ENCODE peak calls at places on chromosome 1, in ten cellular contexts. L is tibial nerve, I is A549, M is prostate gland, N is adrenal gland, X is vagina, W is upper lobe of left lung, U is endothelial cell of umbilical vein, B is stomach, G is heart left ventricle. O is an unnamed sample.

GRCh38 chr1:32813941-32814739 is 3.0 kb downstream of the YARS1 start:
- DNase-seq in G (no peak), U (no peak), N (no peak), W (peak; percentile 45), M (no peak), X (no peak), I (no peak), B (no peak), L (no peak), O (no peak)

GRCh38 chr1:227465256-227465655 is 98.1 kb upstream of the ZNF678 start:
- DNase-seq in L (no peak), W (no peak), U (no peak), B (no peak), G (no peak), M (no peak), I (no peak), X (peak; percentile 79), N (no peak), O (no peak)

GRCh38 chr1:234716907-234717375 is 107.0 kb upstream of the IRF2BP2 start:
- DNase-seq in I (no peak), N (no peak), X (no peak), B (no peak), U (no peak), L (no peak), W (peak; percentile 70), G (no peak), M (no peak), O (no peak)

GRCh38 chr1:40344597-40344996 is 27.5 kb upstream of the COL9A2 start:
- DNase-seq in W (peak; percentile 72), X (no peak), M (peak; percentile 14), U (no peak), L (peak; percentile 21), N (no peak), I (no peak), G (peak; percentile 43), B (peak; percentile 44), O (peak; percentile 49)

GRCh38 chr1:234997201-234998173 is 131.2 kb downstream of the TOMM20 start:
- DNase-seq in M (peak; percentile 98), U (peak; percentile 99), G (peak; percentile 99), L (peak; percentile 99), I (peak; percentile 98), X (no peak), B (peak; percentile 95), N (peak; percentile 99), W (peak; percentile 94), O (peak; percentile 98)

GRCh38 chr1:192639607-192640368 is 3.8 kb downstream of the RGS13 start:
- DNase-seq in B (no peak), U (no peak), M (no peak), I (peak; percentile 16), G (no peak), X (no peak), L (no peak), N (no peak), W (no peak), O (no peak)

GRCh38 chr1:9960705-9961562 is 17.7 kb downstream of the NMNAT1 start:
- DNase-seq in M (no peak), L (no peak), W (no peak), G (no peak), U (no peak), B (no peak), X (no peak), N (no peak), I (no peak), O (no peak)

GRCh38 chr1:185499986-185500626 is 183.1 kb upstream of the IVNS1ABP start:
- DNase-seq in G (no peak), I (no peak), M (no peak), W (no peak), L (no peak), B (no peak), X (no peak), N (no peak), U (peak; percentile 67), O (no peak)

DNA sequence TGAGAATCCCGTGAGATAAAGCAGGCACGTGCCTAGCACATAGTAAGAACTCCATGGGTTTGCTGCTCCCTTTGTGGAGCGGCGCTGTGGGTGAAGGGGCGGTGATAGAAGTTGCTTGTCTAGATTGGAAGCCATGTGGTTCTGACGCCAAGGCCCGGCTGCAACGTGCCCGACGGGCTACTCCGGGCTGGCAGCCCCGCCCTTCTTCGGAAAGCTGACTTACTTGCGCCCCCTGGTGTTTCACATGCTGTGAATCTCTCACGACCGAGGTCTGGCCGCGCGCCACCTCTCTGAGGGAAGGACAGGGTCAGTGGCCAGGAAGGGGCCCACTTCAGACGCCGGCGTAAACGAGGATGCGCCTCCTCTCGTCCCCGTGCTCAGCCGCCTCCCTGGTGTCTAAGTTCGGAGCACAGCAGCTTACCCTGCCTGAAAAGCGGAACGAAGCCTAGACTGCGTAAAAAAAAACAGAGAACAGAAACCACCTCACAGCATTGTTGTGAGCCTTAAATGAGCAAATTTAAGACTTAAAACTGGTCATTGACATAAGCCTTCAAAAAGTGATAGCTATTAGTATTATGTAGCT is 42.6 kb upstream of the WNT2B start:
- DNase-seq in U (peak; percentile 97), L (peak; percentile 91), M (peak; percentile 95), G (peak; percentile 98), W (peak; percentile 95), N (peak; percentile 97), X (no peak), I (peak; percentile 43), B (peak; percentile 95), O (peak; percentile 95)
- TF ChIP-seq POLR2A in U (peak; percentile 71), L (no peak), M (no peak), G (peak; percentile 40), W (peak; percentile 39), N (no peak), X (no peak), I (no peak), B (no peak), O (no peak)

GRCh38 chr1:38690790-38691189 is 168.8 kb downstream of the RRAGC start:
- DNase-seq in U (no peak), W (no peak), B (no peak), X (no peak), L (no peak), M (no peak), G (no peak), I (no peak), N (no peak), O (no peak)

GRCh38 chr1:38686306-38687255 is 173.0 kb downstream of the RRAGC start:
- DNase-seq in G (no peak), X (no peak), N (no peak), I (no peak), W (no peak), M (no peak), U (no peak), B (no peak), L (no peak), O (no peak)

GRCh38 chr1:38680801-38681510 is 178.6 kb downstream of the RRAGC start:
- DNase-seq in U (peak; percentile 15), N (peak; percentile 15), M (no peak), W (no peak), X (no peak), B (no peak), I (no peak), L (no peak), G (no peak), O (no peak)

GRCh38 chr1:38685373-38685772 is 174.2 kb downstream of the RRAGC start:
- DNase-seq in W (no peak), U (no peak), M (no peak), B (no peak), X (no peak), N (no peak), I (no peak), G (no peak), L (no peak), O (no peak)
- H3K4me1 ChIP-seq in W (no peaks in the 10 kb centered on the region), U (no peaks in the 10 kb centered on the region), M (no peaks in the 10 kb centered on the region), B (no peaks in the 10 kb centered on the region), X (no peaks in the 10 kb centered on the region), N (no peaks in the 10 kb centered on the region), I (no peaks in the 10 kb centered on the region), G (no peaks in the 10 kb centered on the region), L (no peaks in the 10 kb centered on the region), O (no peaks in the 10 kb centered on the region)

DNA sequence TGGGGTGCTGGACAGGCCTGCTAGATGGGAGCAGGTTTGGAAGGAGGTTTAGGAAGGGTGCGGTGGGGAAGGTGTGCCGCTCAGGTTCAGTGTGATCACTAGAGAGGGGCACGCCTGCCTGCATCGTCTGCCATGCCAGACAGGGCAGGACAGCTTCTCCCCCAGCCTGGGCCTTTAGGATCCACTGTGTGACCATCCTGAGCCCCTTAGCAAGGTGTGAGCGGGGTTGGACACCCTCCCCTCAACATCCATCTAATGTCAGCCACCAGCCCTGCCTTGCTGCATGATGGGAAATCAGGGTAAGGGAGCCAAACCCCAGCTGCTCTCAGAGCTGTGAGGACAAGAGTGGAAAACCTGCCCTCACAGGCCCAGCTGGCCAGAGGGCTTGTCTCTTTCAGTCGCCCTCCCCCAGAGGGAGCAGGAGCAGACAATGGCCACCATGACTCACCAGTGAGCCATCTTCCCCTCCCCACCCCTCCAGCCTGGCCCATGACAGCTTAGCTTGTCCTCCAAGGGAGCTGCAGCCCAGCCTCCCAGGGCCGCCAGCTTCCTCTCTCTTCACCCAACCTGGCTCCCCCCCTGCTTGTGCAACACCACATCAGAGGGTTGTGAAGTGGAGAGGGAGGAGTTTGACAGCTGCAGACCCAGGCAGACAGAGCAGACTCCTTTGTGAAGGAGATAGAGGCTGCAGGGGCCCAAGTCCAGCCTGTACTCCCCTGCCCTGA is 37.0 kb downstream of the NUAK2 start:
- DNase-seq in B (peak; percentile 72), G (peak; percentile 84), M (peak; percentile 84), W (peak; percentile 97), L (peak; percentile 76), U (peak; percentile 95), I (peak; percentile 99), X (no peak), N (peak; percentile 90), O (peak; percentile 92)
- TF ChIP-seq POLR2A in B (no peak), G (no peak), M (no peak), W (peak; percentile 35), L (no peak), U (peak; percentile 33), I (no peak), X (no peak), N (peak; percentile 52), O (no peak)

GRCh38 chr1:88700383-88701013 is 16.4 kb downstream of the PKN2 start:
- DNase-seq in G (no peak), L (no peak), U (no peak), M (no peak), W (no peak), B (no peak), I (no peak), X (no peak), N (no peak), O (no peak)

GRCh38 chr1:88701275-88701674 is 17.2 kb downstream of the PKN2 start:
- DNase-seq in X (no peak), W (no peak), U (peak; percentile 22), N (no peak), L (no peak), B (no peak), G (no peak), M (no peak), I (no peak), O (no peak)

GRCh38 chr1:88697503-88697902 is 13.4 kb downstream of the PKN2 start:
- DNase-seq in W (no peak), I (no peak), U (no peak), B (no peak), G (no peak), L (no peak), M (no peak), X (no peak), N (no peak), O (no peak)

GRCh38 chr1:88698140-88698539 is 14.1 kb downstream of the PKN2 start:
- DNase-seq in L (no peak), M (no peak), B (no peak), G (no peak), U (peak; percentile 57), N (no peak), X (no peak), I (no peak), W (no peak), O (no peak)

DNA sequence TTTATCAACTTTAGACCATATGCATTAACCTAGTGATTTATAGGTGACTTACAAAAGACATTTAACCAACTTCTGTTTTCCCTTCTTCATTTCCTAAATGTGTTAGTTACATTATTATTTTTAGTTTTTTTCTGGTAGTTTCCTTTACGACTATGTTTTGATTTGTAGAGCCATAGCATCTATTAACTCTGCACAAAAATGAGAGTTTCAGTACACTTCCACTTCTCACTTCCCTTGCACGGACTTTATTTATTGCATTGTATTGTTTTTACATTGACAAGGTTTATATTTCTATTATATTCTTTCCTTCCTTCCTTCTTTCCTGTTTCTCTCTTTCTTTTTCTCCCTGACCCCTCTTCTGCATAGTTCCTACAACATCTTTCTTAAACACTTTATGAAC is 14.7 kb downstream of the PKN2 start:
- DNase-seq in X (no peak), I (no peak), U (peak; percentile 22), M (no peak), L (no peak), G (no peak), W (no peak), B (no peak), N (no peak), O (no peak)
- H3K4me1 ChIP-seq in X (peaks cover 44% of the 10 kb centered on the region), I (peaks cover 53% of the 10 kb centered on the region), U (peaks cover 38% of the 10 kb centered on the region), M (no peaks in the 10 kb centered on the region), L (no peaks in the 10 kb centered on the region), G (peaks cover 21% of the 10 kb centered on the region), W (peaks cover 38% of the 10 kb centered on the region), B (peaks cover 61% of the 10 kb centered on the region), N (peaks cover 33% of the 10 kb centered on the region), O (no peaks in the 10 kb centered on the region)